ENCODE peak calls at places on chromosomes 1 and 21, in ten cellular contexts. K is fibroblast of mammary gland, F is cardiac muscle cell, D is heart right ventricle, I is IMR-90, J is AG09309, X is PC-9, Q is A549, U is left lung, T is prostate gland. W is an unnamed sample.

GRCh38 chr1:180603223-180603849 is 28.5 kb upstream of the XPR1 start:
- DNase-seq in K (no peak), F (no peak), D (peak), I (no peak), J (no peak), X (no peak), Q (no peak), U (no peak), T (no peak), W (no peak)

GRCh38 chr1:162987866-162988265 is 81.3 kb upstream of the RGS4 start:
- DNase-seq in K (peak), F (no peak), D (no peak), I (peak), J (no peak), X (peak), Q (no peak), U (no peak), T (no peak), W (no peak)

GRCh38 chr1:169124459-169124858 is 18.0 kb downstream of the ATP1B1 start:
- DNase-seq in K (no peak), F (no peak), D (no peak), I (no peak), J (no peak), X (peak), Q (no peak), U (no peak), T (no peak), W (no peak)

GRCh38 chr21:33403128-33403785 is at the start of gene IFNGR2:
- DNase-seq in K (no peak), F (peak), D (peak), I (no peak), J (no peak), X (peak), Q (no peak), U (peak), T (no peak), W (peak)

GRCh38 chr1:4726620-4727341 is 72.4 kb downstream of the AJAP1 start:
- DNase-seq in K (no peak), F (no peak), D (no peak), I (no peak), J (no peak), X (no peak), Q (no peak), U (peak), T (no peak), W (no peak)

GRCh38 chr21:45074048-45074817 is at the start of gene ADARB1:
- DNase-seq in K (peak), F (peak), D (peak), I (peak), J (no peak), X (peak), Q (peak), U (peak), T (peak), W (peak)

GRCh38 chr1:25028910-25029599 is 99.0 kb upstream of the RUNX3 start:
- DNase-seq in K (no peak), F (no peak), D (no peak), I (no peak), J (no peak), X (no peak), Q (no peak), U (no peak), T (no peak), W (no peak)

GRCh38 chr1:33137800-33138199 is 44.0 kb downstream of the TRIM62 start:
- DNase-seq in K (peak), F (peak), D (peak), I (peak), J (no peak), X (no peak), Q (no peak), U (no peak), T (no peak), W (no peak)

GRCh38 chr1:41868241-41868953 is 50.3 kb downstream of the HIVEP3 start:
- DNase-seq in K (peak), F (no peak), D (no peak), I (no peak), J (no peak), X (no peak), Q (no peak), U (no peak), T (no peak), W (no peak)

GRCh38 chr1:76148460-76148859 is 73.9 kb downstream of the ST6GALNAC3 start:
- DNase-seq in K (no peak), F (no peak), D (no peak), I (no peak), J (no peak), X (no peak), Q (no peak), U (no peak), T (no peak), W (no peak)

GRCh38 chr1:59565611-59566410 is 248.9 kb upstream of the HOOK1 start:
- DNase-seq in K (peak), F (peak), D (no peak), I (peak), J (peak), X (no peak), Q (no peak), U (no peak), T (no peak), W (no peak)

GRCh38 chr1:95071539-95071938 is 1.2 kb downstream of the ALG14 start:
- DNase-seq in K (no peak), F (no peak), D (no peak), I (no peak), J (no peak), X (no peak), Q (no peak), U (no peak), T (no peak), W (no peak)

GRCh38 chr1:53089478-53090226 is 27.6 kb downstream of the PODN start:
- DNase-seq in K (no peak), F (peak), D (no peak), I (peak), J (no peak), X (no peak), Q (no peak), U (no peak), T (no peak), W (no peak)

GRCh38 chr1:180791806-180792205 is 120.9 kb upstream of the KIAA1614 start:
- DNase-seq in K (peak), F (no peak), D (no peak), I (peak), J (no peak), X (no peak), Q (no peak), U (no peak), T (no peak), W (no peak)

DNA sequence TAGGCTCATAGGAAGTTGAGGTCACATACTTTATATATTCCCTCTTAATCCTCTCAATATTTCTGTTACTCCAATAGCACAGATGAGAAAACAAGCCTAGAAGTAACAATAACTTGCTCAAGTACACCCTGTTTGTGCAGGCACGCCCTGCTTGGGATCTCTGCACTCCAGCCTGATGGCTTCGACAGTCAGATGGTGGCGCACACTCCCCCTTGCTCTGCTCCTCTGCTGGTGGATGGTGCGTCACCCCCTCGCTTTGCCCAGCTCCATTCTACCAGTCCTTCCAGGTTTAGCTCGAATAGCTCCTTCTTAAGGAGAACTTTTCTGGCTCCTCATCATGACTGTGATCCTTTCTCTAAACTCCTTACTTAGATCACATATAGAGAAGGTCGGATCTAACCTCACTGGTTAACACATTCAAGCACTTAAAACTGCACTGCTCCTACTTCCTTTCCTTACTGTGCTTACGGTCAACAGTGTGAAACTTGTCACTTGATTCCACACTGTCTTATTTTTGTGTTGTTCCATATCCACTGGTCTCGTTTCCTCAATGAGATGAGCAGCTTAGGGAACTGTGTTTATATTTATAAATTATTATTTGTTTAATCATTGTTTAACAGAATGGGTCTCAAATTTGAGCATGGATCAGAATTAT is 3.0 kb downstream of the TSPAN2 start:
- DNase-seq in K (no peak), F (no peak), D (no peak), I (no peak), J (no peak), X (no peak), Q (no peak), U (no peak), T (no peak), W (no peak)
- H3K4me3 ChIP-seq in K (no peak), F (no peak), D (no peak), I (no peak), J (no peak), X (no peak), Q (no peak), U (no peak), T (no peak), W (no peak)

GRCh38 chr1:37667023-37667769 is 25.1 kb upstream of the CDCA8 start:
- DNase-seq in K (no peak), F (no peak), D (no peak), I (no peak), J (no peak), X (no peak), Q (no peak), U (peak), T (no peak), W (no peak)
- TF ChIP-seq CTCF in K (no peak), F (no peak), D (no peak), I (no peak), J (no peak), X (no peak), Q (no peak), U (no peak), T (no peak), W (no peak)

GRCh38 chr1:43969746-43970466 is at the start of gene DPH2:
- DNase-seq in K (peak), F (peak), D (peak), I (peak), J (peak), X (peak), Q (peak), U (peak), T (peak), W (peak)

GRCh38 chr1:43971336-43971980 is 1.6 kb downstream of the DPH2 start:
- DNase-seq in K (no peak), F (no peak), D (no peak), I (no peak), J (no peak), X (no peak), Q (no peak), U (peak), T (no peak), W (no peak)

GRCh38 chr1:43969416-43969745 is 429 bp upstream of the DPH2 start:
- DNase-seq in K (no peak), F (no peak), D (no peak), I (no peak), J (no peak), X (no peak), Q (no peak), U (no peak), T (no peak), W (no peak)

GRCh38 chr1:43970502-43970901 is 692 bp downstream of the DPH2 start:
- DNase-seq in K (no peak), F (no peak), D (no peak), I (no peak), J (no peak), X (no peak), Q (no peak), U (no peak), T (no peak), W (no peak)

DNA sequence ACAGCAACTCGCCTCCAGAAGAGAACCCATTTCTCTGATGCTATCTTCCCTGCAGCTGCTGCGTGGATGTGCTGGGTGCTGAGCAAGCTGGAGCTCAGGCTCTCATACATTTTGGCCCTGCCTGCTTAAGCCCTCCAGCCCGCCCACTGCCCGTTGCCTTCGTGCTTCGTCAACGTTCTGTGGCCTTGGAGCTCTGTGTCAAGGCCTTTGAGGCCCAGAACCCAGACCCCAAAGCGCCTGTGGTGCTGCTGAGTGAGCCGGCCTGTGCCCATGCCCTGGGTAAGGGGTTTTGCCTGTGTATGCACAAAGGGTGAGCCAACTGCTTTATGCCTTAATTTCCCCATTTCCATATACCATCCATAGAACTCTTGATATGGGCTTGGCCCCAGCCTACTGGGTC is 1.1 kb downstream of the DPH2 start:
- DNase-seq in K (no peak), F (no peak), D (no peak), I (no peak), J (no peak), X (no peak), Q (no peak), U (no peak), T (no peak), W (no peak)
- H3K4me3 ChIP-seq in K (peak), F (peak), D (peak), I (no peak), J (peak), X (peak), Q (peak), U (peak), T (peak), W (peak)

GRCh38 chr21:30958737-30959136 is 77.4 kb upstream of the KRTAP11-1 start:
- DNase-seq in K (no peak), F (no peak), D (no peak), I (no peak), J (no peak), X (no peak), Q (no peak), U (no peak), T (no peak), W (no peak)
- TF ChIP-seq CTCF in K (no peak), F (no peak), D (no peak), I (no peak), J (no peak), X (no peak), Q (no peak), U (no peak), T (no peak), W (no peak)

GRCh38 chr21:26167593-26167992 is 3.0 kb downstream of the APP start:
- DNase-seq in K (no peak), F (no peak), D (no peak), I (no peak), J (no peak), X (no peak), Q (no peak), U (no peak), T (no peak), W (no peak)
- H3K4me3 ChIP-seq in K (no peak), F (peak), D (peak), I (no peak), J (no peak), X (peak), Q (no peak), U (peak), T (no peak), W (peak)

DNA sequence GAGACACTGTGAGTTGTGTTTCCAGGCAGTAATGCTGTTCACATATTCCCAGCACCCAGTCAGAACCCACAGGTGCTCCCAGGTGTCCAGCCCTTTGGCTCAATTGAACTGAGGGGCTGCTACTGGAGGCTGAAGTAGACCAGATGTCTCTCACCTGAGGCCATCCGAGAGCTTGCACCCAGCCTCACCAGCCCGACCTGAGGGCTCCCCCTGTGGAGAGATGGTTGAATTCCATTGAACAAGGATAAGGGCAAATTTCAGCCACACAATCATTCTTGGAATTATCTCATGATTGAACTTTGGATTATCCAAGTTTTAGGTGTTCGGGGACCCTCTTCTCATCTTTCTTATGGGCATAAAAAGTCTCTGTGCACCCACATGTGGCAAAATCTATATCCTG is 52.1 kb downstream of the OBSCN start:
- DNase-seq in K (no peak), F (no peak), D (no peak), I (no peak), J (no peak), X (no peak), Q (no peak), U (no peak), T (no peak), W (no peak)
- TF ChIP-seq CTCF in K (no peak), F (peak), D (no peak), I (peak), J (peak), X (peak), Q (no peak), U (no peak), T (no peak), W (no peak)

GRCh38 chr1:212242288-212242984 is 42.8 kb upstream of the PPP2R5A start:
- DNase-seq in K (no peak), F (no peak), D (no peak), I (no peak), J (no peak), X (no peak), Q (no peak), U (no peak), T (peak), W (no peak)
- H3K4me3 ChIP-seq in K (no peak), F (no peak), D (peak), I (no peak), J (no peak), X (no peak), Q (no peak), U (no peak), T (no peak), W (peak)

GRCh38 chr1:204447220-204447619 is 35.6 kb upstream of the PPP1R15B start:
- DNase-seq in K (no peak), F (no peak), D (no peak), I (no peak), J (no peak), X (no peak), Q (no peak), U (no peak), T (no peak), W (no peak)
- TF ChIP-seq CTCF in K (no peak), F (no peak), D (no peak), I (no peak), J (no peak), X (no peak), Q (no peak), U (no peak), T (no peak), W (no peak)

GRCh38 chr1:11977625-11978024 is 2.6 kb upstream of the MFN2 start:
- DNase-seq in K (peak), F (no peak), D (no peak), I (peak), J (peak), X (no peak), Q (no peak), U (no peak), T (no peak), W (no peak)

GRCh38 chr1:11979818-11980675 is at the start of gene MFN2:
- DNase-seq in K (peak), F (peak), D (peak), I (peak), J (peak), X (peak), Q (peak), U (peak), T (peak), W (peak)

GRCh38 chr1:11980676-11980972 is 380 bp downstream of the MFN2 start:
- DNase-seq in K (no peak), F (no peak), D (no peak), I (no peak), J (no peak), X (no peak), Q (peak), U (no peak), T (no peak), W (no peak)

GRCh38 chr1:11978290-11978689 is 2.0 kb upstream of the MFN2 start:
- DNase-seq in K (no peak), F (no peak), D (no peak), I (no peak), J (no peak), X (no peak), Q (no peak), U (no peak), T (no peak), W (no peak)

GRCh38 chr1:11979453-11979817 is 809 bp upstream of the MFN2 start:
- DNase-seq in K (no peak), F (no peak), D (no peak), I (no peak), J (no peak), X (no peak), Q (no peak), U (no peak), T (no peak), W (peak)
- H3K4me3 ChIP-seq in K (peak), F (no peak), D (peak), I (peak), J (peak), X (peak), Q (peak), U (peak), T (peak), W (peak)

GRCh38 chr1:174932587-174932986 is 67.2 kb upstream of the CACYBP start:
- DNase-seq in K (no peak), F (no peak), D (no peak), I (no peak), J (no peak), X (no peak), Q (no peak), U (no peak), T (no peak), W (no peak)
- TF ChIP-seq CTCF in K (peak), F (no peak), D (no peak), I (no peak), J (no peak), X (no peak), Q (no peak), U (no peak), T (no peak), W (no peak)